ENCODE peak calls at places on chromosomes 7 and 10, in five cellular contexts. Z is body of pancreas; T is SJSA1; F is CD4-positive, alpha-beta memory T cell; N is endodermal cell. H is an unnamed sample.

GRCh38 chr10:89332092-89332633 is 4.4 kb downstream of the IFIT3 start:
- DNase-seq in T (no peak), F (peak; percentile 70), Z (no peak), N (no peak), H (peak; percentile 53)

GRCh38 chr10:44458671-44459403 is 73.9 kb upstream of the CXCL12 start:
- DNase-seq in N (no peak), T (no peak), Z (no peak), F (no peak), H (no peak)

GRCh38 chr10:77513783-77514331 is 123.8 kb downstream of the KCNMA1 start:
- DNase-seq in Z (peak; percentile 70), T (peak; percentile 91), N (peak; percentile 78), F (no peak), H (no peak)

GRCh38 chr10:118584181-118584954 is 11.1 kb downstream of the PRLHR start:
- DNase-seq in N (no peak), Z (no peak), F (no peak), T (no peak), H (no peak)

GRCh38 chr10:67668448-67668847 is 27.5 kb downstream of the CTNNA3 start:
- DNase-seq in N (no peak), Z (no peak), T (no peak), F (no peak), H (no peak)

GRCh38 chr7:99095698-99096097 is 48.2 kb downstream of the SMURF1 start:
- DNase-seq in T (no peak), Z (peak; percentile 62), N (no peak), F (no peak), H (no peak)

GRCh38 chr10:62959553-62959952 is 143.4 kb upstream of the EGR2 start:
- DNase-seq in F (no peak), T (no peak), N (no peak), Z (no peak), H (no peak)

GRCh38 chr7:132643302-132643701 is 67.0 kb upstream of the PLXNA4 start:
- DNase-seq in F (no peak), Z (no peak), N (peak; percentile 63), T (no peak), H (no peak)

GRCh38 chr7:152607007-152607406 is 68.9 kb downstream of the XRCC2 start:
- DNase-seq in N (no peak), T (no peak), F (no peak), Z (no peak), H (no peak)

GRCh38 chr7:33666526-33666925 is 238.8 kb upstream of the BMPER start:
- DNase-seq in F (no peak), N (no peak), Z (no peak), T (no peak), H (no peak)

GRCh38 chr7:44693641-44694313 is 54.9 kb upstream of the ZMIZ2 start:
- DNase-seq in Z (no peak), T (no peak), F (no peak), N (no peak), H (no peak)

GRCh38 chr10:131101011-131101410 is 210.5 kb downstream of the TCERG1L start:
- DNase-seq in Z (no peak), F (no peak), T (no peak), N (no peak), H (no peak)

GRCh38 chr10:114420811-114421485 is 16.6 kb upstream of the AFAP1L2 start:
- DNase-seq in F (no peak), T (no peak), N (no peak), Z (no peak), H (no peak)

GRCh38 chr7:151813445-151813844 is 63.5 kb downstream of the PRKAG2 start:
- DNase-seq in N (no peak), F (no peak), Z (no peak), T (no peak), H (no peak)

GRCh38 chr7:77696643-77697534 is 630 bp downstream of the RSBN1L start:
- DNase-seq in F (peak; percentile 71), Z (peak; percentile 63), N (peak; percentile 82), T (peak; percentile 55), H (no peak)

GRCh38 chr7:42238709-42239395 is 1.8 kb upstream of the GLI3 start:
- DNase-seq in N (peak; percentile 67), Z (no peak), T (no peak), F (no peak), H (no peak)

GRCh38 chr7:53541467-53541866 is 506.0 kb downstream of the POM121L12 start:
- DNase-seq in F (no peak), N (no peak), T (no peak), Z (no peak), H (no peak)

GRCh38 chr10:69573056-69573806 is at the start of gene NEUROG3:
- DNase-seq in N (peak; percentile 88), Z (no peak), T (no peak), F (no peak), H (no peak)

GRCh38 chr10:69504576-69505250 is 53.4 kb downstream of the TSPAN15 start:
- DNase-seq in N (peak; percentile 38), Z (no peak), T (no peak), F (no peak), H (no peak)

GRCh38 chr7:157527686-157528085 is 190.9 kb downstream of the DNAJB6 start:
- DNase-seq in T (peak; percentile 25), Z (peak; percentile 4), N (no peak), F (no peak), H (no peak)

GRCh38 chr7:148623586-148624282 is 33.2 kb downstream of the C7orf33 start:
- DNase-seq in T (no peak), F (no peak), Z (no peak), N (no peak), H (no peak)

GRCh38 chr10:101217450-101218281 is 11.6 kb downstream of the LBX1 start:
- DNase-seq in N (peak; percentile 94), Z (peak; percentile 48), T (no peak), F (no peak), H (no peak)

GRCh38 chr10:116270691-116271592 is 2.1 kb downstream of the GFRA1 start:
- DNase-seq in Z (no peak), N (peak; percentile 77), T (no peak), F (no peak), H (no peak)

DNA sequence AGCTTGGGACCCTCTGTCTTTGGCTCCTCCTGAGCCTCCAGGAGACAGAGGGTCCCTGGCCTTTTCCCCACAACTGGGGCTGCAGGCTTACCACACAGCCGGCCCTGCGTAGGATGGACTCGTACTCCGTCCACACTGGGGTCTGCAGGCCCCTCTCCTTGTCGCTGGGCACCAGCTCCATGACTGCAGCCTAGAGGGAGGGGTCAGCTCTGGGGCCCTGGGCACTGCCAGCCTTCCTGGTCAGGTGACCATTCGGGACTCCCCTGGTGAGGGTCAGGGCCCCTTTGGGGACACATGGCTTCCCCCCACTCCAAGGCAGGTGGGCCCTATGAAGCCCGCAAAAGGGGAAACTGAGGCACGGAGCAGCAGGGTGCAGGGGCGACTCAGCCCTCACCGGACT is 1.3 kb downstream of the FUOM start:
- DNase-seq in T (no peak), F (no peak), N (no peak), Z (no peak), H (no peak)
- H3K4me3 ChIP-seq in T (no peak overlapping the region), F (peak overlapping the region; percentile 63), N (peak overlapping the region; percentile 83), Z (no peak overlapping the region), H (peak overlapping the region; percentile 61)

GRCh38 chr10:26448706-26449435 is 10.7 kb downstream of the APBB1IP start:
- DNase-seq in T (no peak), N (no peak), F (peak; percentile 91), Z (no peak), H (peak; percentile 89)
- H3K4me1 ChIP-seq in T (no peaks in the 10 kb centered on the region), N (no peaks in the 10 kb centered on the region), F (peaks cover 95% of the 10 kb centered on the region), Z (no peaks in the 10 kb centered on the region), H (peaks cover 70% of the 10 kb centered on the region)

GRCh38 chr7:43592321-43592720 is 9.4 kb downstream of the STK17A start:
- DNase-seq in T (no peak), F (no peak), Z (no peak), N (no peak), H (no peak)

GRCh38 chr7:43589133-43589478 is 6.2 kb downstream of the STK17A start:
- DNase-seq in Z (no peak), T (no peak), N (no peak), F (no peak), H (no peak)

GRCh38 chr7:43589728-43590127 is 6.8 kb downstream of the STK17A start:
- DNase-seq in Z (no peak), T (no peak), N (no peak), F (no peak), H (no peak)

GRCh38 chr7:43591551-43592180 is 8.8 kb downstream of the STK17A start:
- DNase-seq in F (no peak), Z (no peak), N (no peak), T (no peak), H (no peak)

DNA sequence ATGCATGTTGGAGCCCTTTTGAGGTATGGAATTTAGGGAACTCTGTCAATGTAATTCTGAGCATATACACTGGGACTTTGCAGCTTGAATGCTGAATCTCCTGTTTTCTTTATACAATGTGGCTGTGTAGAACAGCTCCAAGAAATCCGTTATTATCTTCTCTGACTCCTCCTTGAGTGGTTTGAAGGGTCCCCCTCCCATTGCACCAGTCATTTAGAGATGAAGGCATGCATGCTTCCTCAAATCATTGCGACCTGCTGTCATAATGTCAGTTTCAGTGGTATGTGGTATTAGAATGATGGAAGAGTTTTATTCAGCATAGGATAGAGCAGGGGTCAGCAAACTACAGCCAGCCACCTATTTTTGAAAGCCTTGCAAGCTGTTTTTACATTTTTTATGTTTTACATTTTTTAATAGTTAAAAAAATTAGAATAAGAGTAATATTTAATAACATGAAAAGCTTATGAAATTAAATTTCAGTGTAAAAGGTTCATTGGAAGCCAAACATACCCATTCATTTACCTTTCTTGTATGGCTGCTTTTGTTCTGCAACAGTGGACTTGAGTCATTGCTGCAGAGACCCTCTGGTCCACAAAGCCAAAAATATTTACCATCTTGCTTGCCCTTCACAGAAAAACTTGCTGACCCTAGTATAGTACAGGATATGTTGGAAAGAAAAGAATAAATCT is 8.1 kb downstream of the STK17A start:
- DNase-seq in T (no peak), N (no peak), Z (no peak), F (no peak), H (no peak)
- H3K4me3 ChIP-seq in T (no peak overlapping the region), N (no peak overlapping the region), Z (no peak overlapping the region), F (peak overlapping the region; percentile 14), H (peak overlapping the region; percentile 33)

GRCh38 chr10:79137826-79138225 is 69.1 kb downstream of the ZMIZ1 start:
- DNase-seq in T (no peak), Z (no peak), F (peak; percentile 27), N (no peak), H (no peak)

GRCh38 chr10:79139124-79139835 is 70.5 kb downstream of the ZMIZ1 start:
- DNase-seq in Z (no peak), T (no peak), N (no peak), F (no peak), H (no peak)

GRCh38 chr10:79140083-79140793 is 71.5 kb downstream of the ZMIZ1 start:
- DNase-seq in T (no peak), Z (no peak), N (no peak), F (no peak), H (no peak)

GRCh38 chr10:79137404-79137803 is 68.6 kb downstream of the ZMIZ1 start:
- DNase-seq in T (no peak), F (no peak), Z (no peak), N (no peak), H (no peak)

GRCh38 chr10:79138449-79139123 is 69.8 kb downstream of the ZMIZ1 start:
- DNase-seq in N (no peak), T (no peak), Z (no peak), F (no peak), H (no peak)
- H3K4me1 ChIP-seq in N (peaks cover 10% of the 10 kb centered on the region), T (peaks cover 60% of the 10 kb centered on the region), Z (peaks cover 35% of the 10 kb centered on the region), F (peaks cover 38% of the 10 kb centered on the region), H (peaks cover 40% of the 10 kb centered on the region)

H was measured in naive thymus-derived CD4-positive, alpha-beta T cell.